ENCODE peak calls at places on chromosomes 16 and 17, in ten cellular contexts. H is lower lobe of right lung; S is EH; Y is Right ventricle myocardium superior; Q is heart right ventricle; B is HFF-Myc; I is naive thymus-derived CD8-positive, alpha-beta T cell; A is NCI-H2171 treated with DMSO at 0.1 percent for 48 hours; U is AG09309; M is Calu3. X is an unnamed sample.

GRCh38 chr17:4155980-4156620 is 13.1 kb downstream of the CYB5D2 start:
- DNase-seq in H (no peak), I (no peak), Y (no peak), S (no peak), B (no peak), M (no peak), A (no peak), U (no peak), Q (no peak), X (no peak)

GRCh38 chr16:29011112-29011511 is 26.3 kb downstream of the LAT start:
- DNase-seq in U (no peak), Y (no peak), H (no peak), S (no peak), I (no peak), A (peak), B (no peak), M (no peak), Q (no peak), X (no peak)

GRCh38 chr16:86073103-86073625 is 174.2 kb downstream of the IRF8 start:
- DNase-seq in Y (no peak), I (no peak), B (no peak), Q (no peak), H (no peak), S (no peak), A (no peak), U (no peak), M (no peak), X (no peak)

GRCh38 chr17:74354123-74354522 is 7.5 kb downstream of the BTBD17 start:
- DNase-seq in Q (no peak), I (no peak), B (no peak), A (no peak), S (no peak), M (peak), Y (peak), U (no peak), H (no peak), X (peak)

GRCh38 chr16:52068447-52069074 is 478.4 kb downstream of the TOX3 start:
- DNase-seq in Q (no peak), A (peak), I (no peak), Y (no peak), B (no peak), S (no peak), U (no peak), H (no peak), M (peak), X (no peak)

GRCh38 chr17:48240562-48241130 is 133.1 kb downstream of the SNX11 start:
- DNase-seq in Y (no peak), I (no peak), S (peak), B (no peak), M (no peak), H (no peak), U (no peak), Q (no peak), A (no peak), X (no peak)

GRCh38 chr17:73644145-73645049 is at the start of gene SDK2:
- DNase-seq in Y (no peak), S (no peak), Q (no peak), U (no peak), I (no peak), B (no peak), A (no peak), H (no peak), M (peak), X (no peak)

GRCh38 chr17:1067282-1067956 is 70.5 kb downstream of the TIMM22 start:
- DNase-seq in Q (peak), M (peak), A (no peak), Y (peak), H (peak), I (no peak), S (no peak), U (no peak), B (no peak), X (no peak)

GRCh38 chr16:31712064-31712540 is 161.5 kb upstream of the ZNF267 start:
- DNase-seq in U (no peak), Y (no peak), I (no peak), Q (no peak), S (no peak), B (no peak), M (no peak), H (no peak), A (no peak), X (no peak)

GRCh38 chr16:51388516-51388951 is 237.5 kb upstream of the SALL1 start:
- DNase-seq in B (no peak), I (no peak), H (no peak), U (no peak), A (no peak), S (no peak), M (no peak), Y (no peak), Q (no peak), X (no peak)

GRCh38 chr17:30290696-30291570 is 811 bp downstream of the BLMH start:
- DNase-seq in A (peak), B (no peak), M (peak), I (no peak), Q (peak), Y (peak), S (peak), H (peak), U (no peak), X (peak)

GRCh38 chr17:82029391-82029790 is 2.1 kb upstream of the RAC3 start:
- DNase-seq in Y (peak), M (no peak), I (no peak), U (no peak), H (no peak), Q (no peak), A (no peak), B (no peak), S (no peak), X (no peak)

GRCh38 chr16:57316390-57317017 is 32.0 kb upstream of the PLLP start:
- DNase-seq in M (no peak), A (no peak), B (peak), I (no peak), U (peak), Q (peak), Y (no peak), H (no peak), S (peak), X (no peak)

GRCh38 chr17:48215583-48216139 is 108.1 kb downstream of the SNX11 start:
- DNase-seq in I (no peak), S (peak), Q (no peak), Y (no peak), H (no peak), A (no peak), B (no peak), M (peak), U (no peak), X (no peak)

GRCh38 chr17:8188408-8188839 is 1.6 kb downstream of the BORCS6 start:
- DNase-seq in I (no peak), S (peak), Y (peak), B (no peak), M (no peak), U (no peak), A (no peak), Q (no peak), H (no peak), X (no peak)

GRCh38 chr16:1532081-1532760 is 1.2 kb upstream of the TMEM204 start:
- DNase-seq in H (no peak), B (no peak), Y (peak), A (no peak), U (no peak), M (no peak), I (no peak), Q (peak), S (peak), X (no peak)

GRCh38 chr17:82215095-82215971 is 2.7 kb upstream of the CCDC57 start:
- DNase-seq in Y (peak), Q (no peak), U (no peak), A (no peak), I (no peak), H (no peak), M (no peak), B (no peak), S (peak), X (no peak)

GRCh38 chr17:57355090-57355859 is 99.0 kb downstream of the MSI2 start:
- DNase-seq in A (no peak), S (peak), Q (peak), H (no peak), U (no peak), M (no peak), B (no peak), I (no peak), Y (no peak), X (no peak)

X was measured in central memory CD4-positive, alpha-beta T cell.